ENCODE peak calls at places on chromosome 6, in nine cellular contexts. H is testis, U is A549, K is NB4, W is breast epithelium, N is adrenal gland, S is stomach, P is ovary, V is H54. I is an unnamed sample.

GRCh38 chr6:11909696-11910132 is 102.4 kb upstream of the HIVEP1 start:
- DNase-seq in W (no peak), V (no peak), K (no peak), U (no peak), N (no peak), H (no peak), S (no peak), P (no peak), I (no peak)

GRCh38 chr6:79374308-79374707 is 139.8 kb upstream of the HMGN3 start:
- DNase-seq in V (no peak), U (no peak), N (no peak), H (no peak), W (no peak), P (no peak), S (no peak), K (no peak), I (no peak)

GRCh38 chr6:127737768-127738167 is 160.8 kb downstream of the C6orf58 start:
- DNase-seq in P (no peak), W (no peak), K (no peak), N (no peak), V (no peak), S (no peak), U (no peak), H (no peak), I (no peak)

GRCh38 chr6:163867518-163868292 is 453.2 kb downstream of the QKI start:
- DNase-seq in K (no peak), N (no peak), W (no peak), U (no peak), P (no peak), V (no peak), H (peak), S (no peak), I (no peak)

GRCh38 chr6:28825732-28826293 is 98.0 kb downstream of the TRIM27 start:
- DNase-seq in U (no peak), N (no peak), V (no peak), S (no peak), W (no peak), P (no peak), K (no peak), H (no peak), I (no peak)

GRCh38 chr6:20416567-20417345 is 15.1 kb downstream of the E2F3 start:
- DNase-seq in S (no peak), U (no peak), N (no peak), W (no peak), V (no peak), K (peak), H (no peak), P (no peak), I (no peak)

GRCh38 chr6:54262956-54263355 is 45.3 kb upstream of the TINAG start:
- DNase-seq in P (no peak), W (no peak), V (no peak), N (no peak), H (no peak), U (no peak), S (no peak), K (no peak), I (no peak)

GRCh38 chr6:22764521-22764920 is 195.2 kb downstream of the HDGFL1 start:
- DNase-seq in H (no peak), P (no peak), K (no peak), W (no peak), U (no peak), V (no peak), N (no peak), S (no peak), I (no peak)

GRCh38 chr6:67538032-67538431 is 1097.0 kb upstream of the ADGRB3 start:
- DNase-seq in V (no peak), U (no peak), W (no peak), K (no peak), N (no peak), H (no peak), S (no peak), P (no peak), I (no peak)

GRCh38 chr6:26569433-26569764 is 27.4 kb upstream of the ABT1 start:
- DNase-seq in S (no peak), P (no peak), N (no peak), V (no peak), K (no peak), H (no peak), W (no peak), U (no peak), I (no peak)

GRCh38 chr6:143691155-143691554 is 13.4 kb downstream of the PHACTR2 start:
- DNase-seq in H (no peak), U (no peak), P (no peak), V (no peak), N (no peak), K (no peak), S (no peak), W (no peak), I (no peak)

GRCh38 chr6:166712554-166713228 is 85.6 kb upstream of the RPS6KA2 start:
- DNase-seq in K (peak), S (no peak), U (no peak), N (no peak), V (no peak), W (no peak), H (no peak), P (no peak), I (no peak)

GRCh38 chr6:107491059-107491609 is 1.2 kb downstream of the SOBP start:
- DNase-seq in N (peak), H (peak), V (no peak), K (peak), W (no peak), P (peak), S (peak), U (peak), I (peak)

GRCh38 chr6:44035621-44036020 is 91.6 kb downstream of the MRPL14 start:
- DNase-seq in U (no peak), S (no peak), V (no peak), H (no peak), K (peak), N (peak), W (no peak), P (no peak), I (no peak)

DNA sequence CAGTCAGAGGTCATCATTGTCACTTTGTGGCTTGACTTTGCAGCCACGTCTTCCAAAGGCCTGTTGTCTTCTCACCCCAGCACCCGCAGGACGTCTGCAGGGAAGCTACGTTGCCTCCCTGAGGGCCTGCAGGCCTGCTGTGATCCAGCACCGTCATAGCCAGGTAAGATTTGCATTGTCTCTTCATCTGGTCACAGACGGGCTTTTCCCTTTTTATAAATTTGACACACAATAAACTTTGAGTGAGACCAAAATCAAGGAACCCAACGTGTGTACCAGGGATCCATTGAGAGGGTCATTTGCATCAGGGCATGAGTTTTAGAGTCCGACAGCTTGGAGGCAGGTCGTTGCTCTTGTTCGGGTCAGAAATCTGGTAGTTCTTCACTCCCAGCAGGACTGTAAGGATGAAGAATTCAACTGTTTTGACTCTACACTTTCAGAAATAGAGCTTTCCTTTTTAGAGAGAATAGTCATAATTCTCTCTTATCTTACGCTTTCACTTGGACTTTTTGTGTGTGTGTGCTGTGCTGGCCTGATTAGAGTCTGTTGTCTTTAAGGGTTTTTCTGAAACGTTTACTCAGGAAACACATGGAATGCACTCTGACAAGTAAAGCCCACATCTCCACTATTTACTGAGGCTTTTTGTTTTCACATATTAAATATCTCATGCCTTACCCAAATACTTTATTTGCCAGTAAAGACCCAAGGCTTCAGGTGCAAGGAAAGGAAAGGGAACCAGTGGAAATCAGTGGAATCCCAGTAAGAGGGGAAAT is 177.2 kb upstream of the TAB2 start:
- DNase-seq in W (no peak), K (peak), H (no peak), P (no peak), N (no peak), U (no peak), V (no peak), S (no peak), I (peak)
- TF ChIP-seq POLR2A in W (no peak), K (no peak), H (no peak), P (no peak), N (no peak), U (no peak), V (no peak), S (no peak), I (no peak)

GRCh38 chr6:5003604-5004372 is at the start of gene RPP40:
- DNase-seq in N (peak), P (peak), H (peak), K (peak), V (peak), U (peak), S (peak), W (peak), I (peak)
- TF ChIP-seq POLR2A in N (no peak), P (peak), H (no peak), K (peak), V (peak), U (peak), S (no peak), W (no peak), I (peak)

GRCh38 chr6:114339706-114340105 is 3.1 kb downstream of the HS3ST5 start:
- DNase-seq in V (no peak), W (no peak), S (no peak), N (no peak), H (no peak), U (no peak), K (no peak), P (no peak), I (no peak)

DNA sequence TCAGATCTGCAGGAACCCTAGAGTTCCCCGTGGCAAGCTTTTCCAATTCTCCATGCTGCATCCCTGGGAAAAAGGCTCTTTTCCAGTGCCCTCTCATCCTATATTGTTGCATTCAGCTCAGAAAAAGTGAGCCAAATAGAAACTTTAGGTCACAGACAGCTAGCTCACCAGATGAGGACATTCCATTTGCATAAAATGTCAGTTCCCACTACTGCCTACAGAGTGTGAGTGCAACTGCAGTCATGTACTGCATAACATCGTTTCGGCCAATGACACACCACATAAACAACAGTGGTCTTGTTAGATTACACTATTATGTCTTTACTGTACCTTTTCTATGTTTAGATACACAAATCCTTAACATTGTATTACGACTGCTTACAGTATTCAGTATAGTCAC is 8.6 kb downstream of the HS3ST5 start:
- DNase-seq in U (no peak), W (no peak), K (no peak), V (no peak), N (no peak), S (no peak), H (no peak), P (no peak), I (no peak)
- TF ChIP-seq POLR2A in U (no peak), W (no peak), K (no peak), V (no peak), N (no peak), S (no peak), H (no peak), P (no peak), I (no peak)

DNA sequence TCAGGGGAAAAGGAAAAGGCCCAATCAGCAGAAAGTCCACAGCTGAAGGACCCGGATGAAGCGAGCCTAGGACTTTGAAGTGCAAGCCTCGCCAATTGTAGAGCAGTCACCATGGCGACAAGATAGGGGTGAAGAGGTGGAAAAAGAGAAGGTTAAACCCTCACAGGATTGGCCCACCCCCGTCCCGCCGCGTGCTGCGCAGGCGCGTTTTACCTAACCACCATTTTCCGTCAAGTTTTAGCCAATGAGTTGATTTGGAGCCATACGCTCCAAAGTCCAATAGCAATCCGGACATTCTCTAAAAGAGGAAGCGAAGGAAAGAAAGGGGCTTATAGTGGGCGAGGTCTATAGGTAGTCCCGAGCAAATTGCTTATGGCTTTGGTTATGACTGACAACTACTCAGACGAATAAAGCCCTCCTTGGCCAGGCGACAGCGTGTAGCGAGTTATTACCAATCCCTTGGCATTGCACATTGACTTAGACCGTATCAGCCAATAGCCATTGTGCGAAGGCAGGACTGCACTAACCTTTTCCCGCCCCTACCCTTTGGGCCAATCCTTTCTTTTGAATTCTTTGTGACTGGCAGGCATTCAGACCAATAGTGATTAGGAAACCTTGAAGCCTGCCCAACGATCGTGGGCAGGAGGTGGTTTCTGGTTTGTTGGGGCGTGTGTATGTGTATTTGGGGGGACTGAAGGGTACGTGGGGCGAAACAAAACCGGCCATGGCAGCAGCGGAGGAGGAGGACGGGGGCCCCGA is at the start of gene RNF5:
- DNase-seq in H (peak), S (peak), U (peak), P (peak), W (peak), K (peak), V (peak), N (peak), I (peak)
- TF ChIP-seq POLR2A in H (peak), S (no peak), U (no peak), P (peak), W (no peak), K (peak), V (no peak), N (no peak), I (peak)

I was measured in spleen.